ENCODE peak calls at places on chromosomes 3 and 15, in five cellular contexts. One of them, this sample, is unnamed.

GRCh38 chr15:88939486-88939806 is 26.3 kb upstream of the MFGE8 start:
- DNase-seq in AG09319: no peak
- DNase-seq in KBM-7: no peak
- DNase-seq in activated CD4-positive, CD25-positive, alpha-beta regulatory T cell: no peak
- DNase-seq in HuH-7: no peak
- DNase-seq in this sample: no peak

GRCh38 chr3:167728631-167729335 is 5.9 kb downstream of the PDCD10 start:
- DNase-seq in activated CD4-positive, CD25-positive, alpha-beta regulatory T cell: no peak
- DNase-seq in HuH-7: no peak
- DNase-seq in KBM-7: no peak
- DNase-seq in AG09319: no peak
- DNase-seq in this sample: no peak

GRCh38 chr3:164723396-164723795 is 354.9 kb downstream of the SI start:
- DNase-seq in HuH-7: no peak
- DNase-seq in activated CD4-positive, CD25-positive, alpha-beta regulatory T cell: no peak
- DNase-seq in KBM-7: no peak
- DNase-seq in AG09319: no peak
- DNase-seq in this sample: no peak

GRCh38 chr15:48720646-48721045 is 75.1 kb upstream of the FBN1 start:
- DNase-seq in HuH-7: peak
- DNase-seq in activated CD4-positive, CD25-positive, alpha-beta regulatory T cell: no peak
- DNase-seq in AG09319: no peak
- DNase-seq in KBM-7: no peak
- DNase-seq in this sample: no peak

GRCh38 chr3:100033814-100034490 is 80.3 kb downstream of the FILIP1L start:
- DNase-seq in activated CD4-positive, CD25-positive, alpha-beta regulatory T cell: no peak
- DNase-seq in AG09319: no peak
- DNase-seq in KBM-7: no peak
- DNase-seq in HuH-7: no peak
- DNase-seq in this sample: no peak

GRCh38 chr3:128503751-128504532 is 10.9 kb upstream of the GATA2 start:
- DNase-seq in AG09319: no peak
- DNase-seq in activated CD4-positive, CD25-positive, alpha-beta regulatory T cell: no peak
- DNase-seq in HuH-7: no peak
- DNase-seq in KBM-7: no peak
- DNase-seq in this sample: no peak

GRCh38 chr3:119562307-119562961 is 3.0 kb upstream of the CD80 start:
- DNase-seq in AG09319: no peak
- DNase-seq in HuH-7: peak
- DNase-seq in KBM-7: peak
- DNase-seq in activated CD4-positive, CD25-positive, alpha-beta regulatory T cell: no peak
- DNase-seq in this sample: no peak

GRCh38 chr3:12247411-12247810 is 41.5 kb upstream of the PPARG start:
- DNase-seq in AG09319: no peak
- DNase-seq in HuH-7: no peak
- DNase-seq in KBM-7: no peak
- DNase-seq in activated CD4-positive, CD25-positive, alpha-beta regulatory T cell: no peak
- DNase-seq in this sample: no peak

GRCh38 chr3:12135029-12135634 is 23.6 kb downstream of the TIMP4 start:
- DNase-seq in KBM-7: peak
- DNase-seq in activated CD4-positive, CD25-positive, alpha-beta regulatory T cell: peak
- DNase-seq in AG09319: peak
- DNase-seq in HuH-7: peak
- DNase-seq in this sample: peak

GRCh38 chr3:154973851-154974250 is 106.3 kb upstream of the MME start:
- DNase-seq in activated CD4-positive, CD25-positive, alpha-beta regulatory T cell: no peak
- DNase-seq in KBM-7: no peak
- DNase-seq in AG09319: no peak
- DNase-seq in HuH-7: no peak
- DNase-seq in this sample: no peak

GRCh38 chr15:73336756-73337155 is 32.0 kb downstream of the HCN4 start:
- DNase-seq in activated CD4-positive, CD25-positive, alpha-beta regulatory T cell: no peak
- DNase-seq in AG09319: no peak
- DNase-seq in KBM-7: no peak
- DNase-seq in HuH-7: no peak
- DNase-seq in this sample: no peak

GRCh38 chr3:8327739-8328138 is 173.9 kb upstream of the LMCD1 start:
- DNase-seq in activated CD4-positive, CD25-positive, alpha-beta regulatory T cell: no peak
- DNase-seq in AG09319: no peak
- DNase-seq in HuH-7: no peak
- DNase-seq in KBM-7: no peak
- DNase-seq in this sample: no peak

GRCh38 chr15:75720297-75720696 is 7.6 kb upstream of the CSPG4 start:
- DNase-seq in activated CD4-positive, CD25-positive, alpha-beta regulatory T cell: no peak
- DNase-seq in KBM-7: no peak
- DNase-seq in AG09319: no peak
- DNase-seq in HuH-7: no peak
- DNase-seq in this sample: no peak

GRCh38 chr15:68151277-68151676 is 53.9 kb downstream of the CALML4 start:
- DNase-seq in activated CD4-positive, CD25-positive, alpha-beta regulatory T cell: no peak
- DNase-seq in AG09319: no peak
- DNase-seq in HuH-7: no peak
- DNase-seq in KBM-7: no peak
- DNase-seq in this sample: no peak